ENCODE peak calls at places on chromosomes 3 and 15, in seven cellular contexts. S is NCI-H1417; Q is kidney; R is hepatic stellate cell; N is stimulated activated CD4-positive, alpha-beta T cell treated with anti-CD3 and anti-CD28 coated beads, TNF-alpha, amount 100 ng/mL, for 1 hour; M is kidney epithelial cell; L is GM04504. V is an unnamed sample.
A peak's percentile ranks its signal among the peaks of the same experiment; 100 is the strongest.

GRCh38 chr15:52716536-52716935 is 37.3 kb upstream of the ATOSA start:
- DNase-seq in S (no peak), Q (no peak), R (no peak), N (no peak), M (no peak), L (no peak), V (no peak)

GRCh38 chr15:81050806-81051205 is 50.1 kb downstream of the TLNRD1 start:
- DNase-seq in S (no peak), Q (no peak), R (no peak), N (no peak), M (no peak), L (no peak), V (no peak)

GRCh38 chr3:179957264-179957845 is 79.4 kb downstream of the PEX5L start:
- DNase-seq in S (peak; percentile 77), Q (no peak), R (no peak), N (no peak), M (no peak), L (no peak), V (no peak)

GRCh38 chr3:107063351-107063750 is 313.9 kb upstream of the CCDC54 start:
- DNase-seq in S (no peak), Q (no peak), R (no peak), N (no peak), M (peak; percentile 12), L (no peak), V (no peak)

GRCh38 chr15:78987891-78988360 is 43.1 kb upstream of the CTSH start:
- DNase-seq in S (no peak), Q (no peak), R (no peak), N (no peak), M (no peak), L (no peak), V (no peak)

GRCh38 chr3:113535898-113536297 is 3.5 kb downstream of the SIDT1 start:
- DNase-seq in S (no peak), Q (no peak), R (no peak), N (no peak), M (no peak), L (no peak), V (no peak)

GRCh38 chr15:100716456-100717085 is 114.2 kb downstream of the ASB7 start:
- DNase-seq in S (no peak), Q (no peak), R (no peak), N (no peak), M (no peak), L (no peak), V (no peak)

GRCh38 chr15:100115711-100116090 is 226.1 kb downstream of the ADAMTS17 start:
- DNase-seq in S (no peak), Q (no peak), R (peak; percentile 42), N (no peak), M (no peak), L (no peak), V (no peak)

GRCh38 chr3:111781561-111782446 is 77.3 kb upstream of the PHLDB2 start:
- DNase-seq in S (no peak), Q (no peak), R (no peak), N (no peak), M (no peak), L (no peak), V (no peak)

GRCh38 chr15:90184119-90184785 is 16.9 kb upstream of the SEMA4B start:
- DNase-seq in S (peak; percentile 86), Q (peak; percentile 95), R (no peak), N (no peak), M (peak; percentile 63), L (peak; percentile 34), V (no peak)

GRCh38 chr15:86743283-86743903 is 663.7 kb downstream of the AGBL1 start:
- DNase-seq in S (peak; percentile 24), Q (no peak), R (no peak), N (peak; percentile 43), M (no peak), L (no peak), V (peak; percentile 27)

GRCh38 chr3:72390841-72391240 is 457.4 kb downstream of the SHQ1 start:
- DNase-seq in S (no peak), Q (no peak), R (no peak), N (no peak), M (no peak), L (no peak), V (no peak)

GRCh38 chr3:126538316-126538715 is 14.4 kb downstream of the CHST13 start:
- DNase-seq in S (no peak), Q (peak; percentile 63), R (no peak), N (no peak), M (no peak), L (no peak), V (no peak)

GRCh38 chr3:175608351-175608750 is 749.2 kb downstream of the NAALADL2 start:
- DNase-seq in S (peak; percentile 23), Q (no peak), R (no peak), N (no peak), M (no peak), L (no peak), V (no peak)

GRCh38 chr3:161682715-161683114 is 186.1 kb downstream of the OTOL1 start:
- DNase-seq in S (no peak), Q (no peak), R (no peak), N (no peak), M (no peak), L (no peak), V (no peak)

GRCh38 chr3:167110906-167111305 is 269.2 kb downstream of the ZBBX start:
- DNase-seq in S (peak; percentile 66), Q (no peak), R (no peak), N (no peak), M (peak; percentile 71), L (no peak), V (no peak)

GRCh38 chr3:127744875-127745274 is 72.1 kb downstream of the ABTB1 start:
- DNase-seq in S (no peak), Q (no peak), R (no peak), N (no peak), M (no peak), L (no peak), V (no peak)

GRCh38 chr3:107367353-107367752 is 9.9 kb upstream of the CCDC54 start:
- DNase-seq in S (no peak), Q (no peak), R (peak; percentile 40), N (no peak), M (peak; percentile 32), L (peak; percentile 30), V (no peak)

GRCh38 chr3:72155391-72156064 is 370.6 kb upstream of the PROK2 start:
- DNase-seq in S (no peak), Q (no peak), R (peak; percentile 85), N (no peak), M (peak; percentile 82), L (peak; percentile 100), V (no peak)

GRCh38 chr3:197858598-197858997 is 67.5 kb downstream of the LRCH3 start:
- DNase-seq in S (no peak), Q (no peak), R (no peak), N (no peak), M (no peak), L (no peak), V (no peak)

GRCh38 chr3:18207232-18207631 is 217.9 kb downstream of the SATB1 start:
- DNase-seq in S (no peak), Q (no peak), R (no peak), N (no peak), M (no peak), L (no peak), V (no peak)

GRCh38 chr15:92879949-92880725 is 20.0 kb upstream of the CHD2 start:
- DNase-seq in S (no peak), Q (no peak), R (no peak), N (no peak), M (no peak), L (no peak), V (no peak)

GRCh38 chr3:187211532-187212274 is 14.4 kb downstream of the RTP1 start:
- DNase-seq in S (no peak), Q (no peak), R (no peak), N (no peak), M (no peak), L (peak; percentile 52), V (no peak)

GRCh38 chr3:129558772-129559564 is 16.0 kb downstream of the H1-8 start:
- DNase-seq in S (peak; percentile 73), Q (no peak), R (peak; percentile 94), N (no peak), M (peak; percentile 50), L (peak; percentile 71), V (no peak)

GRCh38 chr3:24628523-24629258 is 134.0 kb upstream of the THRB start:
- DNase-seq in S (peak; percentile 1), Q (no peak), R (no peak), N (no peak), M (no peak), L (peak; percentile 18), V (no peak)

GRCh38 chr15:29968099-29968892 is 114.5 kb upstream of the GOLGA8J start:
- DNase-seq in S (peak; percentile 76), Q (peak; percentile 59), R (no peak), N (no peak), M (no peak), L (no peak), V (no peak)

GRCh38 chr3:2923390-2923789 is 186.8 kb downstream of the IL5RA start:
- DNase-seq in S (peak; percentile 2), Q (no peak), R (no peak), N (no peak), M (no peak), L (no peak), V (no peak)

GRCh38 chr15:28098766-28099554 is at the start of gene OCA2:
- DNase-seq in S (peak; percentile 94), Q (peak; percentile 89), R (peak; percentile 47), N (peak; percentile 56), M (peak; percentile 21), L (no peak), V (no peak)

GRCh38 chr3:31077021-31077601 is 182.7 kb upstream of the GADL1 start:
- DNase-seq in S (no peak), Q (no peak), R (peak; percentile 32), N (no peak), M (peak; percentile 89), L (peak; percentile 58), V (no peak)

GRCh38 chr3:52488746-52489145 is 6.4 kb upstream of the STAB1 start:
- DNase-seq in S (no peak), Q (no peak), R (no peak), N (no peak), M (no peak), L (no peak), V (no peak)

GRCh38 chr3:134840459-134840858 is 45.4 kb downstream of the EPHB1 start:
- DNase-seq in S (no peak), Q (no peak), R (no peak), N (no peak), M (no peak), L (peak; percentile 25), V (no peak)

GRCh38 chr3:124256156-124256555 is 264.2 kb upstream of the ROPN1 start:
- DNase-seq in S (peak; percentile 47), Q (no peak), R (no peak), N (no peak), M (no peak), L (no peak), V (no peak)

GRCh38 chr3:71580636-71581215 is 2.8 kb downstream of the FOXP1 start:
- DNase-seq in S (peak; percentile 45), Q (no peak), R (no peak), N (no peak), M (no peak), L (no peak), V (no peak)